ENCODE peak calls at places on chromosomes 2 and 18, in seven cellular contexts. R is PC-9, C is psoas muscle, O is cardiac muscle cell, B is Caco-2, D is right cardiac atrium, J is upper lobe of right lung. Y is an unnamed sample. For H3K4me1, the result is how much of the 10 kb centered on the place peaks cover.

GRCh38 chr18:63178526-63178880 is 141.1 kb downstream of the BCL2 start:
- DNase-seq in D (peak), J (no peak), O (peak), C (peak), B (no peak), R (no peak), Y (peak)

GRCh38 chr2:224971214-224971613 is 71.1 kb downstream of the DOCK10 start:
- DNase-seq in B (peak), J (peak), O (no peak), D (no peak), C (peak), R (peak), Y (no peak)

GRCh38 chr2:85847051-85847588 is 41.7 kb downstream of the ST3GAL5 start:
- DNase-seq in R (no peak), O (no peak), C (no peak), J (no peak), D (no peak), B (no peak), Y (no peak)

GRCh38 chr18:45066210-45066609 is 385.5 kb downstream of the SETBP1 start:
- DNase-seq in O (no peak), J (no peak), R (no peak), D (no peak), C (no peak), B (no peak), Y (no peak)

GRCh38 chr2:136116813-136117390 is 1.0 kb downstream of the CXCR4 start:
- DNase-seq in J (peak), R (no peak), B (peak), D (peak), C (peak), O (no peak), Y (no peak)

GRCh38 chr2:24345937-24346336 is 14.4 kb downstream of the ITSN2 start:
- DNase-seq in C (no peak), D (no peak), B (no peak), R (no peak), J (no peak), O (no peak), Y (no peak)

GRCh38 chr2:70767094-70767698 is 804 bp downstream of the ADD2 start:
- DNase-seq in R (no peak), B (peak), J (no peak), D (peak), C (no peak), O (no peak), Y (no peak)

GRCh38 chr2:239889641-239890055 is 135.5 kb downstream of the NDUFA10 start:
- DNase-seq in B (no peak), R (no peak), O (peak), C (no peak), J (no peak), D (no peak), Y (peak)

GRCh38 chr18:58552057-58552461 is 76.8 kb downstream of the ALPK2 start:
- DNase-seq in B (peak), R (peak), O (no peak), J (no peak), D (no peak), C (no peak), Y (no peak)

GRCh38 chr2:10792001-10792400 is 20.6 kb downstream of the PDIA6 start:
- DNase-seq in C (no peak), B (no peak), O (no peak), D (no peak), J (no peak), R (no peak), Y (no peak)

GRCh38 chr2:109374548-109375130 is 239.1 kb downstream of the SEPTIN10 start:
- DNase-seq in C (no peak), R (no peak), J (peak), O (no peak), D (no peak), B (no peak), Y (no peak)

GRCh38 chr2:77087987-77088414 is 434.2 kb downstream of the LRRTM4 start:
- DNase-seq in R (no peak), J (no peak), C (no peak), D (no peak), O (no peak), B (no peak), Y (no peak)

GRCh38 chr2:26685943-26686839 is 6.3 kb upstream of the KCNK3 start:
- DNase-seq in D (no peak), O (no peak), R (no peak), C (no peak), B (peak), J (no peak), Y (no peak)

GRCh38 chr2:150522269-150522668 is 34.8 kb upstream of the RND3 start:
- DNase-seq in D (no peak), J (no peak), O (no peak), R (no peak), B (no peak), C (no peak), Y (no peak)

GRCh38 chr2:7430869-7431641 is 513.8 kb downstream of the RNF144A start:
- DNase-seq in C (peak), R (no peak), J (peak), B (peak), D (peak), O (peak), Y (peak)

GRCh38 chr2:60998628-60999545 is 18.6 kb upstream of the PEX13 start:
- DNase-seq in J (no peak), B (peak), C (no peak), O (peak), D (no peak), R (no peak), Y (no peak)

GRCh38 chr2:17879913-17880274 is 1.4 kb downstream of the KCNS3 start:
- DNase-seq in B (no peak), O (no peak), R (peak), C (no peak), D (no peak), J (no peak), Y (no peak)

GRCh38 chr2:37766087-37766486 is 94.6 kb upstream of the CDC42EP3 start:
- DNase-seq in C (no peak), J (no peak), O (no peak), D (no peak), R (no peak), B (peak), Y (no peak)

GRCh38 chr2:240889601-240890560 is 6.1 kb downstream of the MAB21L4 start:
- DNase-seq in J (no peak), R (no peak), B (no peak), C (peak), O (no peak), D (peak), Y (no peak)

GRCh38 chr2:212912445-212913103 is 238.8 kb downstream of the IKZF2 start:
- DNase-seq in R (peak), B (no peak), O (peak), J (no peak), C (no peak), D (no peak), Y (no peak)

GRCh38 chr18:10353791-10354190 is 100.6 kb upstream of the APCDD1 start:
- DNase-seq in R (peak), D (no peak), C (no peak), B (no peak), J (no peak), O (peak), Y (no peak)

GRCh38 chr2:217897816-217898806 is 104.7 kb downstream of the TNS1 start:
- DNase-seq in B (peak), J (peak), O (no peak), C (peak), R (peak), D (peak), Y (peak)

GRCh38 chr2:26477126-26477910 is 606 bp downstream of the OTOF start:
- DNase-seq in C (no peak), B (no peak), R (no peak), O (no peak), J (no peak), D (no peak), Y (no peak)

GRCh38 chr2:134154269-134154668 is 99.6 kb upstream of the MGAT5 start:
- DNase-seq in C (no peak), J (peak), D (peak), R (no peak), O (no peak), B (no peak), Y (no peak)

GRCh38 chr18:61901334-61901986 is 8.7 kb upstream of the RNF152 start:
- DNase-seq in J (no peak), O (peak), D (peak), B (peak), C (no peak), R (peak), Y (peak)

GRCh38 chr2:72961853-72962468 is 44.6 kb downstream of the EMX1 start:
- DNase-seq in R (no peak), D (no peak), C (peak), J (no peak), B (no peak), O (no peak), Y (no peak)

GRCh38 chr18:42773870-42774269 is 341.6 kb downstream of the RIT2 start:
- DNase-seq in D (no peak), C (no peak), B (no peak), R (no peak), O (no peak), J (no peak), Y (no peak)

GRCh38 chr18:48342125-48342524 is 67.1 kb downstream of the ZBTB7C start:
- DNase-seq in O (no peak), R (no peak), C (no peak), J (no peak), D (no peak), B (no peak), Y (peak)

GRCh38 chr2:120747706-120748105 is 12.0 kb downstream of the GLI2 start:
- DNase-seq in J (no peak), B (no peak), C (no peak), D (no peak), R (no peak), O (no peak), Y (peak)

GRCh38 chr2:168009900-168010299 is 237.5 kb downstream of the STK39 start:
- DNase-seq in B (no peak), D (no peak), O (no peak), J (no peak), R (no peak), C (no peak), Y (no peak)

GRCh38 chr2:190984595-190984994 is 29.4 kb downstream of the STAT1 start:
- DNase-seq in B (no peak), R (no peak), O (peak), C (no peak), J (no peak), D (no peak), Y (no peak)

GRCh38 chr2:228699400-228699799 is 517.9 kb upstream of the SPHKAP start:
- DNase-seq in R (no peak), O (peak), J (no peak), C (no peak), D (no peak), B (no peak), Y (no peak)

GRCh38 chr2:191688934-191689695 is 11.2 kb downstream of the NABP1 start:
- DNase-seq in B (peak), C (no peak), O (peak), J (no peak), D (no peak), R (peak), Y (no peak)

GRCh38 chr18:51110073-51110797 is 80.2 kb downstream of the SMAD4 start:
- DNase-seq in J (peak), D (peak), R (no peak), B (peak), O (peak), C (peak), Y (peak)

GRCh38 chr2:106159867-106160785 is 34.0 kb downstream of the UXS1 start:
- DNase-seq in R (no peak), J (no peak), O (no peak), B (no peak), D (no peak), C (no peak), Y (no peak)

GRCh38 chr2:20350105-20350712 is 435 bp downstream of the PUM2 start:
- DNase-seq in R (no peak), O (peak), J (peak), C (peak), D (no peak), B (peak), Y (peak)

GRCh38 chr2:183148967-183149366 is 24.7 kb downstream of the NUP35 start:
- DNase-seq in J (no peak), O (no peak), D (no peak), R (no peak), B (no peak), C (no peak), Y (no peak)

GRCh38 chr2:98463988-98464771 is 19.5 kb downstream of the INPP4A start:
- DNase-seq in D (no peak), C (no peak), B (no peak), J (no peak), R (no peak), O (no peak), Y (no peak)
- H3K4me1 ChIP-seq in D (under half), C (under half), B (under half), J (half or more), R (under half), O (under half), Y (under half)

DNA sequence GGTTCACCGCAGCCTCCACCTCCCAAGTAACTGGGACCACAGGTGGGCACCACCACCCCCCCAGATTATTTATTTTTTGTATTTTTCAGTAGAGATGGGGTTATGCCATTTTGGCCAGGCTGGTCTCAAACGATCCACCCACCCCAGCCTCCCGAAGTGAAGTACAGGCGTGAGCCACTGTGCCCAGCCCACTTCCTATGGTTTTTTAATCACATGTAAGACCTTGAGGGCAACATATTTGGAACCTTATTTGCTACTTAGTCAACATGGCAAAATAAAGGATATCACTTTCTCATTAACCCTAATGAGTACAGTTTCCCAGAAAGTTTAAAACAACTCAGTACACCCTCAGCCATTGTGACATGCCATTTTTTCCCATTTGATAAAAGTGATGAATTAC is 64.7 kb downstream of the EIF5B start:
- DNase-seq in J (no peak), O (no peak), C (no peak), R (no peak), D (no peak), B (no peak), Y (no peak)
- H3K4me1 ChIP-seq in J (under half), O (under half), C (under half), R (under half), D (under half), B (under half), Y (under half)

GRCh38 chr2:102110596-102111334 is 31.8 kb upstream of the IL1R1 start:
- DNase-seq in B (no peak), D (peak), R (no peak), O (peak), C (peak), J (no peak), Y (no peak)

GRCh38 chr2:102111823-102112222 is 30.7 kb upstream of the IL1R1 start:
- DNase-seq in D (no peak), R (no peak), B (no peak), C (no peak), J (no peak), O (peak), Y (no peak)

GRCh38 chr2:102107741-102108070 is 34.8 kb upstream of the IL1R1 start:
- DNase-seq in B (peak), J (no peak), C (no peak), R (no peak), D (no peak), O (peak), Y (no peak)

GRCh38 chr2:102110168-102110567 is 32.4 kb upstream of the IL1R1 start:
- DNase-seq in C (no peak), O (peak), J (no peak), D (peak), R (no peak), B (no peak), Y (no peak)

DNA sequence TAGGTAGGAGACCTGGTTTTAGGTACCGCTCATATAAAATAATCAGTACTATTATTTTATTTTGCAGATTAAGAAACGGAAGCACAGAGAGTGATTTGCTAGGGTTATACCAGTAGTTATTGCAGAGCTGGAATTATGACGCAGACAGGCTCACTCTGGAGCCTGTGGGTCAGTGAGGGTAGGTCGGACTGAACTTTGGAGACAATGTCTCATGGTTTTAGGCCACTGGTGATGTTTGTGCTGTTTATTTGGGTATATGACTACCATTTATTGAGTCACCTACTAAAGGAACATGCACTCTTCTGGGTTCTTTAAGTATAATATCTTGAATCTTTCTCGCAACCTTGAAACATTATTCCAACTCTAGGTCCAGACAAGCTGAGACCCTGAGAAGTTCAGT is 33.5 kb upstream of the IL1R1 start:
- DNase-seq in R (no peak), C (no peak), D (no peak), B (no peak), O (peak), J (no peak), Y (no peak)
- H3K4me1 ChIP-seq in R (under half), C (under half), D (under half), B (under half), O (under half), J (under half), Y (under half)

DNA sequence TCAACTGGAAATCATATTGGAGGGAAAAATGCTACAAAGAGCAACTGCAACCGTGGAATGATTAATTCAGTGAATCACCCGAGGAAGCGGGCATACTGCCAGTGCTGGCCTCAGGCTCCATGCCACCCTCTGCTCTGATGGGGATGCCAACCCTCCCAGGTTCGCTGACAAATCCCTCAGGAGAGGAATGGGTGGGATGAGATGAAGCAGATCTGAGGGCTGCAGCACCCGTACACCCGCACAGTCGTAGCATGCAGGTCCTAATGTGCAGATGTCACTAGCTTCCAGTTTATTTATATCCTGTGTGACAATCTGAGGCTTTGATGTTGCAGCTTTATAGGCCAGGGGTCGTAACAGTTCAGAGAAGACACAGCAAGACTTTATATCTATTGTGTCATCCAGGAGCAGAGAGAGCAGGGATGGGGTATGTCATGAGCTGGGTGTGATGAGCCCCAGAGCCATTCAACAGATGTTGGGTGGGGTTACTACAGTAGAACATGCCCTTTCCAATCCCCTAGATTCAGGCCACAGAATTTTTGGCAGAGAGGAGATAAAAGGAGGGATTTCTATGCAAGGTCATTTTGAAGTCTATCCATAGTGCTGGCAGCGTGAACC is 44.6 kb downstream of the DPP4 start:
- DNase-seq in D (peak), J (no peak), B (no peak), R (no peak), C (peak), O (peak), Y (no peak)
- H3K4me1 ChIP-seq in D (under half), J (under half), B (under half), R (under half), C (under half), O (under half), Y (under half)

GRCh38 chr2:223072826-223073225 is 20.8 kb downstream of the KCNE4 start:
- DNase-seq in J (no peak), B (no peak), O (no peak), R (no peak), C (no peak), D (no peak), Y (no peak)
- H3K4me1 ChIP-seq in J (under half), B (under half), O (under half), R (under half), C (under half), D (under half), Y (under half)

GRCh38 chr2:157790780-157791179 is 85.3 kb downstream of the ACVR1 start:
- DNase-seq in O (no peak), C (no peak), B (no peak), J (no peak), R (no peak), D (no peak), Y (no peak)
- H3K4me1 ChIP-seq in O (under half), C (half or more), B (under half), J (under half), R (under half), D (under half), Y (under half)

DNA sequence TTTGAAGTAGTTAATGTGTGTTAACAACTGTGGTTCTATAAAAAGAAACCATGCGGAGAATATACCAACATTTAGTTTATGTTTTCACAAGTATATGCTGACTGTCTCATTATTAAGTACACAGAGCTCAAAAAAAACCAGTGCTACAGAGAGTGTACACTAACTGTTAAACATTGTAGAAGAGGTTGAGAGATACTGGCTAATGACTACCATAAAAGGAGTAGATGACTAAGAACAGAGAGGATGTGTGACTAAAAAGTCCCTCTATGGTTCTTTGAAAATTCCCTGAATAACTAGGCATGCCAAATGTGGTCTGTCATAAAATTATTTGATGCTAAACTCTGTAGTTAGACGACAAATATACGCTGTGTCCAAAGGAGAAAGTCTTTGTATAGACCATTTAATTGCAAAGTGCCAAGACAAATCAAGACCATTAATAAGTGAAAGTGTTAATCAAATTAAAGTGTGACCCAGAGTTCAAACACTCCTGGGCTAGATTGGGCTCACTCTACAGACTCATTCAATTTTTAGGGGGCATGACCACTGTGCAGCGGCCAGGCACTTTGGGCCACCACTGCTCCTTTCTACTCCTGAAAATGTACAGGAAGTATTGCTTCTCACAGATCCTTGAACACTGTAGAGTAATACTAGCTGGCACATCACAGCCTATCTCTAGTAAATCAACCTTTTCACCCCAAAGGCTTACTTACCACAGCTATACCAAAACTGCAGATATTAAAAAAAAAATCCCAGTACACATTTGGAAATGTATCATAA is 45.1 kb upstream of the SERTAD2 start:
- DNase-seq in O (peak), J (no peak), D (no peak), R (peak), B (no peak), C (no peak), Y (no peak)
- H3K4me1 ChIP-seq in O (under half), J (under half), D (under half), R (under half), B (under half), C (under half), Y (under half)

Y was measured in testis.